ENCODE peak calls at places on chromosomes 11 and 22, in seven cellular contexts. W is upper lobe of right lung; U is Ammon's horn; A is NCI-H2227 treated with DMSO at 0.1 percent for 48 hours; P is T-cell; C is NCI-H2171; I is activated CD4-positive, alpha-beta T cell treated with anti-CD3 and anti-CD28 coated beads for 4 hours. Z is an unnamed sample.
A peak's percentile ranks its signal among the peaks of the same experiment; 100 is the strongest.

GRCh38 chr22:39239561-39240423 is 5.0 kb downstream of the PDGFB start:
- DNase-seq in U (no peak), I (no peak), A (no peak), P (no peak), C (peak; percentile 72), W (peak; percentile 93), Z (no peak)

GRCh38 chr22:28909375-28909774 is 26.0 kb downstream of the ZNRF3 start:
- DNase-seq in W (no peak), C (no peak), P (no peak), A (no peak), I (peak; percentile 41), U (no peak), Z (no peak)

GRCh38 chr11:7603031-7603781 is 70.1 kb downstream of the CYB5R2 start:
- DNase-seq in I (no peak), P (no peak), A (no peak), W (no peak), U (no peak), C (no peak), Z (no peak)

GRCh38 chr11:34924714-34925113 is 8.3 kb downstream of the PDHX start:
- DNase-seq in W (no peak), C (no peak), A (no peak), I (no peak), U (no peak), P (no peak), Z (no peak)

GRCh38 chr22:24187731-24188644 is 6.7 kb downstream of the SUSD2 start:
- DNase-seq in U (no peak), C (no peak), A (no peak), W (peak; percentile 61), P (no peak), I (no peak), Z (peak; percentile 0)

GRCh38 chr22:23192558-23192957 is 12.2 kb downstream of the BCR start:
- DNase-seq in P (no peak), A (no peak), W (no peak), C (no peak), I (no peak), U (no peak), Z (no peak)

GRCh38 chr11:47518212-47518959 is 34.5 kb downstream of the CELF1 start:
- DNase-seq in U (no peak), P (no peak), W (no peak), A (peak; percentile 46), C (peak; percentile 44), I (no peak), Z (no peak)

GRCh38 chr22:47605441-47605840 is 843.0 kb downstream of the TBC1D22A start:
- DNase-seq in U (no peak), I (no peak), C (no peak), P (no peak), W (peak; percentile 29), A (no peak), Z (peak; percentile 80)

GRCh38 chr11:128190312-128190711 is 397.0 kb downstream of the ETS1 start:
- DNase-seq in C (no peak), W (no peak), U (no peak), A (no peak), P (no peak), I (no peak), Z (no peak)